ENCODE peak calls at places on chromosomes 16 and 17, in six cellular contexts. I is substantia nigra, A is globus pallidus, B is hepatic stellate cell, Z is GM20000, O is SW480. R is an unnamed sample.
A peak's percentile ranks its signal among the peaks of the same experiment; 100 is the strongest.

GRCh38 chr17:44932526-44933097 is 15.0 kb downstream of the KIF18B start:
- DNase-seq in I (no peak), A (no peak), B (no peak), Z (no peak), O (no peak), R (no peak)

GRCh38 chr16:80948886-80949502 is 57.7 kb downstream of the CMC2 start:
- DNase-seq in I (peak; percentile 36), A (peak; percentile 59), B (peak; percentile 27), Z (peak; percentile 57), O (peak; percentile 13), R (peak; percentile 58)

GRCh38 chr17:79090503-79091372 is 16.1 kb downstream of the ENGASE start:
- DNase-seq in I (no peak), A (no peak), B (peak; percentile 65), Z (no peak), O (no peak), R (peak; percentile 77)

GRCh38 chr16:6576646-6577045 is 756.0 kb upstream of the RBFOX1 start:
- DNase-seq in I (no peak), A (no peak), B (no peak), Z (no peak), O (no peak), R (no peak)

GRCh38 chr17:79814624-79814965 is 17.7 kb upstream of the CBX8 start:
- DNase-seq in I (no peak), A (no peak), B (no peak), Z (no peak), O (no peak), R (no peak)

GRCh38 chr17:60439501-60439900 is 17.2 kb downstream of the CHCT1 start:
- DNase-seq in I (no peak), A (no peak), B (peak; percentile 45), Z (peak; percentile 35), O (no peak), R (no peak)

GRCh38 chr16:29863669-29863984 is 601 bp upstream of the CDIPT start:
- DNase-seq in I (no peak), A (no peak), B (no peak), Z (no peak), O (no peak), R (no peak)

GRCh38 chr16:11084484-11085024 is 140.2 kb downstream of the CLEC16A start:
- DNase-seq in I (no peak), A (no peak), B (peak; percentile 79), Z (no peak), O (no peak), R (no peak)

GRCh38 chr16:65782537-65783290 is 583.8 kb upstream of the CDH5 start:
- DNase-seq in I (no peak), A (no peak), B (no peak), Z (no peak), O (no peak), R (no peak)

GRCh38 chr17:34675605-34676004 is 96.2 kb downstream of the TMEM132E start:
- DNase-seq in I (no peak), A (no peak), B (no peak), Z (no peak), O (no peak), R (no peak)

GRCh38 chr17:61875285-61875684 is 12.0 kb upstream of the BRIP1 start:
- DNase-seq in I (no peak), A (no peak), B (no peak), Z (no peak), O (no peak), R (no peak)

GRCh38 chr16:75080205-75081029 is 36.2 kb downstream of the LDHD start:
- DNase-seq in I (no peak), A (no peak), B (peak; percentile 64), Z (no peak), O (no peak), R (no peak)

GRCh38 chr17:79915850-79916430 is 76.7 kb upstream of the CBX4 start:
- DNase-seq in I (no peak), A (no peak), B (peak; percentile 71), Z (no peak), O (peak; percentile 99), R (no peak)

GRCh38 chr17:45936610-45937009 is 42.3 kb downstream of the MAPT start:
- DNase-seq in I (no peak), A (no peak), B (no peak), Z (no peak), O (no peak), R (no peak)

GRCh38 chr17:78658281-78658785 is 81.1 kb upstream of the DNAH17 start:
- DNase-seq in I (no peak), A (no peak), B (no peak), Z (no peak), O (no peak), R (no peak)

GRCh38 chr17:17235212-17236174 is 1.5 kb downstream of the FLCN start:
- DNase-seq in I (no peak), A (peak; percentile 33), B (no peak), Z (no peak), O (no peak), R (no peak)

GRCh38 chr17:50330151-50330753 is 15.7 kb upstream of the XYLT2 start:
- DNase-seq in I (no peak), A (no peak), B (no peak), Z (no peak), O (no peak), R (no peak)

GRCh38 chr16:25198021-25198420 is 18.7 kb upstream of the AQP8 start:
- DNase-seq in I (no peak), A (no peak), B (no peak), Z (no peak), O (peak; percentile 61), R (no peak)

GRCh38 chr17:62780951-62781350 is 27.2 kb downstream of the MARCHF10 start:
- DNase-seq in I (no peak), A (no peak), B (no peak), Z (no peak), O (no peak), R (no peak)

GRCh38 chr17:73643012-73643845 is 1.0 kb downstream of the SDK2 start:
- DNase-seq in I (no peak), A (no peak), B (no peak), Z (peak; percentile 49), O (peak; percentile 44), R (peak; percentile 32)

GRCh38 chr16:3640207-3640606 is 14.3 kb upstream of the DNASE1 start:
- DNase-seq in I (no peak), A (no peak), B (no peak), Z (no peak), O (no peak), R (no peak)

GRCh38 chr17:16455997-16456769 is 35.8 kb downstream of the LRRC75A start:
- DNase-seq in I (no peak), A (no peak), B (no peak), Z (no peak), O (no peak), R (no peak)

GRCh38 chr17:72394531-72394930 is 273.7 kb downstream of the SOX9 start:
- DNase-seq in I (no peak), A (no peak), B (no peak), Z (no peak), O (no peak), R (no peak)

GRCh38 chr17:45035848-45036247 is 15.6 kb downstream of the DCAKD start:
- DNase-seq in I (peak; percentile 24), A (no peak), B (no peak), Z (no peak), O (no peak), R (no peak)

GRCh38 chr17:55435408-55435807 is 13.8 kb upstream of the MMD start:
- DNase-seq in I (no peak), A (no peak), B (no peak), Z (no peak), O (no peak), R (no peak)

GRCh38 chr17:81039854-81040758 is 5.2 kb downstream of the BAIAP2 start:
- DNase-seq in I (no peak), A (no peak), B (peak; percentile 42), Z (no peak), O (peak; percentile 64), R (no peak)

GRCh38 chr17:7323731-7324437 is 5.3 kb downstream of the NEURL4 start:
- DNase-seq in I (no peak), A (no peak), B (peak; percentile 73), Z (peak; percentile 79), O (no peak), R (no peak)

GRCh38 chr17:81493198-81494038 is 19.2 kb downstream of the ACTG1 start:
- DNase-seq in I (no peak), A (no peak), B (no peak), Z (no peak), O (no peak), R (no peak)

GRCh38 chr16:69611103-69611640 is 45.4 kb downstream of the NFAT5 start:
- DNase-seq in I (no peak), A (no peak), B (no peak), Z (no peak), O (no peak), R (no peak)

GRCh38 chr16:17520567-17520966 is 49.8 kb upstream of the XYLT1 start:
- DNase-seq in I (no peak), A (no peak), B (peak; percentile 42), Z (no peak), O (no peak), R (no peak)

R was measured in ovary.